ENCODE peak calls at places on chromosomes 4 and X, in ten cellular contexts. H is right lobe of liver, A is endothelial cell of umbilical vein, E is A549, N is ovary, F is heart left ventricle, Q is stomach, V is breast epithelium, Y is tibial nerve, G is transverse colon. M is an unnamed sample.
A peak's percentile ranks its signal among the peaks of the same experiment; 100 is the strongest.

GRCh38 chr4:39341075-39341725 is 25.0 kb downstream of the RFC1 start:
- DNase-seq in E (no peak), A (no peak), Q (no peak), Y (no peak), G (no peak), N (no peak), F (no peak), H (peak; percentile 73), V (no peak), M (peak; percentile 55)

GRCh38 chr4:136749988-136750387 is 782.3 kb downstream of the PCDH18 start:
- DNase-seq in G (no peak), Y (no peak), A (no peak), E (no peak), V (no peak), F (no peak), Q (no peak), N (no peak), H (no peak), M (no peak)

GRCh38 chr4:139921551-139922184 is 232.3 kb downstream of the MAML3 start:
- DNase-seq in F (no peak), A (peak; percentile 41), E (no peak), H (peak; percentile 83), Y (no peak), G (peak; percentile 20), N (no peak), Q (peak; percentile 83), V (no peak), M (peak; percentile 68)

GRCh38 chr4:146113171-146113570 is 62.3 kb upstream of the LSM6 start:
- DNase-seq in A (no peak), F (no peak), G (no peak), N (no peak), H (no peak), Q (no peak), E (no peak), Y (no peak), V (no peak), M (peak; percentile 24)

GRCh38 chr4:73341454-73341853 is 62.6 kb upstream of the ALB start:
- DNase-seq in Y (no peak), H (no peak), E (peak; percentile 15), A (peak; percentile 34), Q (peak; percentile 50), F (no peak), G (peak; percentile 18), V (no peak), N (peak; percentile 34), M (no peak)

GRCh38 chrX:108516184-108516583 is 76.5 kb downstream of the COL4A5 start:
- DNase-seq in V (no peak), H (no peak), E (no peak), A (peak; percentile 45), G (no peak), Y (no peak), Q (no peak), N (no peak), F (no peak), M (no peak)

GRCh38 chr4:139050436-139050835 is 34.9 kb downstream of the NOCT start:
- DNase-seq in Q (no peak), E (no peak), A (no peak), G (no peak), Y (no peak), N (no peak), H (no peak), F (no peak), V (no peak), M (no peak)

GRCh38 chrX:11242704-11243103 is 50.5 kb upstream of the AMELX start:
- DNase-seq in Y (no peak), E (no peak), F (no peak), N (no peak), G (no peak), H (no peak), Q (no peak), V (no peak), A (no peak), M (no peak)

GRCh38 chr4:1192493-1193205 is 20.3 kb upstream of the SPON2 start:
- DNase-seq in E (peak; percentile 35), G (peak; percentile 23), N (peak; percentile 50), H (peak; percentile 69), F (peak; percentile 54), A (no peak), Y (no peak), Q (peak; percentile 59), V (peak; percentile 61), M (peak; percentile 50)

GRCh38 chr4:118270492-118270891 is 82.3 kb downstream of the PRSS12 start:
- DNase-seq in N (no peak), E (peak; percentile 23), Y (peak; percentile 37), V (no peak), G (no peak), F (no peak), Q (no peak), H (no peak), A (peak; percentile 63), M (no peak)

GRCh38 chr4:184343400-184344177 is 125.9 kb upstream of the ENPP6 start:
- DNase-seq in E (peak; percentile 89), Q (peak; percentile 77), H (peak; percentile 79), V (peak; percentile 66), G (peak; percentile 80), F (peak; percentile 85), A (peak; percentile 87), N (peak; percentile 63), Y (peak; percentile 57), M (peak; percentile 88)

GRCh38 chr4:184344899-184345572 is 127.4 kb upstream of the ENPP6 start:
- DNase-seq in Y (no peak), V (no peak), N (no peak), E (no peak), H (peak; percentile 65), F (peak; percentile 37), A (no peak), G (no peak), Q (no peak), M (no peak)

GRCh38 chr4:184347251-184348239 is 126.8 kb downstream of the IRF2 start:
- DNase-seq in Y (peak; percentile 49), V (no peak), A (peak; percentile 47), H (peak; percentile 69), N (no peak), G (peak; percentile 72), Q (peak; percentile 80), E (no peak), F (peak; percentile 73), M (no peak)

GRCh38 chr4:184344435-184344834 is 126.8 kb upstream of the ENPP6 start:
- DNase-seq in E (no peak), Y (no peak), G (no peak), N (no peak), A (no peak), F (no peak), H (no peak), Q (no peak), V (no peak), M (no peak)

GRCh38 chr4:184345573-184345922 is 127.9 kb upstream of the ENPP6 start:
- DNase-seq in N (no peak), F (peak; percentile 87), Y (peak; percentile 21), V (no peak), A (no peak), Q (no peak), H (peak; percentile 75), G (no peak), E (no peak), M (no peak)
- H3K4me1 ChIP-seq in N (peaks cover 24% of the 10 kb centered on the region), F (peaks cover 39% of the 10 kb centered on the region), Y (peaks cover 35% of the 10 kb centered on the region), V (no peaks in the 10 kb centered on the region), A (peaks cover 13% of the 10 kb centered on the region), Q (peaks cover 76% of the 10 kb centered on the region), H (peaks cover 71% of the 10 kb centered on the region), G (peaks cover 48% of the 10 kb centered on the region), E (peaks cover 12% of the 10 kb centered on the region), M (peaks cover 50% of the 10 kb centered on the region)

GRCh38 chr4:4185528-4185927 is 41.2 kb downstream of the OTOP1 start:
- DNase-seq in Y (no peak), N (no peak), H (no peak), A (no peak), G (no peak), E (no peak), V (no peak), F (no peak), Q (no peak), M (no peak)

GRCh38 chr4:4182835-4183568 is 43.7 kb downstream of the OTOP1 start:
- DNase-seq in V (no peak), E (peak; percentile 8), G (no peak), F (no peak), A (peak; percentile 23), H (peak; percentile 64), N (no peak), Q (no peak), Y (no peak), M (no peak)
- TF ChIP-seq POLR2A in V (no peak), E (no peak), G (no peak), F (no peak), A (no peak), H (no peak), N (no peak), Q (no peak), Y (no peak), M (no peak)

GRCh38 chrX:46793386-46794143 is 34.6 kb upstream of the SLC9A7 start:
- DNase-seq in E (no peak), V (no peak), H (no peak), Y (no peak), A (no peak), N (no peak), Q (no peak), G (no peak), F (no peak), M (no peak)

GRCh38 chrX:46796574-46797191 is 37.8 kb upstream of the SLC9A7 start:
- DNase-seq in Q (peak; percentile 87), N (peak; percentile 86), E (peak; percentile 49), A (peak; percentile 67), H (peak; percentile 78), F (peak; percentile 66), V (peak; percentile 72), G (peak; percentile 73), Y (peak; percentile 84), M (peak; percentile 69)

GRCh38 chrX:46788902-46789301 is 30.0 kb upstream of the SLC9A7 start:
- DNase-seq in Y (no peak), Q (no peak), F (no peak), V (no peak), E (no peak), G (no peak), N (no peak), H (no peak), A (no peak), M (no peak)

GRCh38 chrX:46791927-46792825 is 33.3 kb upstream of the SLC9A7 start:
- DNase-seq in G (no peak), V (no peak), F (no peak), H (no peak), Q (peak; percentile 41), A (peak; percentile 84), Y (peak; percentile 4), E (peak; percentile 65), N (no peak), M (no peak)

DNA sequence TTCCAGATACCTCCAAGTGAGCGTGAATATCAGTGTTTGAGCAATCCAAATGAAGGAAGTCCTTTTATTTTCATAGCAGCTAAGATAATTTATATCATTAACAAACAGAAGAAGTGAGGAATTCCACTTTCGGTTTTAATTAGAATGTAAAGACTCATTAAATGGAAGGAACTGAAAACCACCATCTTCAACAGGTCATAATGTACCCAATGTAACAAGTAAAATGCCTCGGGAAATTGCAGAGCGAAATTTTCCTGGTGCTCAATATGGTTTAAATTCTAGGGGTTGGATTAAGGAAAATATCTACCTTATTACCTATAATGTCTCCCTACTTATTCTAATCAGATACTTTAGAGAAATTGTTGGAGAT is 33.9 kb upstream of the SLC9A7 start:
- DNase-seq in Q (no peak), A (no peak), G (no peak), E (no peak), Y (no peak), F (no peak), N (no peak), H (no peak), V (no peak), M (no peak)
- H3K4me3 ChIP-seq in Q (no peak overlapping the region), A (peak overlapping the region; percentile 63), G (no peak overlapping the region), E (no peak overlapping the region), Y (no peak overlapping the region), F (no peak overlapping the region), N (no peak overlapping the region), H (no peak overlapping the region), V (no peak overlapping the region), M (no peak overlapping the region)

GRCh38 chr4:152540941-152541340 is 5.0 kb upstream of the FBXW7 start:
- DNase-seq in V (no peak), F (no peak), G (no peak), Q (no peak), E (no peak), H (no peak), N (no peak), A (no peak), Y (no peak), M (peak; percentile 68)
- H3K4me1 ChIP-seq in V (no peaks in the 10 kb centered on the region), F (peaks cover 4% of the 10 kb centered on the region), G (peaks cover 8% of the 10 kb centered on the region), Q (peaks cover 21% of the 10 kb centered on the region), E (peaks cover 8% of the 10 kb centered on the region), H (peaks cover 8% of the 10 kb centered on the region), N (no peaks in the 10 kb centered on the region), A (peaks cover 10% of the 10 kb centered on the region), Y (peaks cover 21% of the 10 kb centered on the region), M (peaks cover 12% of the 10 kb centered on the region)